ENCODE peak calls at places on chromosomes 4 and X, in six cellular contexts. W is A549, O is HepG2, H is endothelial cell of umbilical vein, S is K562, E is GM12878. M is an unnamed sample.

GRCh38 chr4:17494258-17494657 is 17.6 kb downstream of the QDPR start:
- DNase-seq in W (peak), O (no peak), H (peak), S (peak), E (no peak), M (peak)

GRCh38 chrX:31353095-31353494 is 281.3 kb upstream of the FTHL17 start:
- DNase-seq in W (no peak), O (no peak), H (no peak), S (no peak), E (no peak), M (no peak)

GRCh38 chr4:110840221-110840654 is 217.4 kb upstream of the PITX2 start:
- DNase-seq in W (no peak), O (no peak), H (no peak), S (no peak), E (no peak), M (no peak)

GRCh38 chr4:26916195-26916594 is 55.6 kb downstream of the STIM2 start:
- DNase-seq in W (no peak), O (no peak), H (no peak), S (no peak), E (no peak), M (no peak)

GRCh38 chrX:30643313-30643821 is 9.9 kb upstream of the GK start:
- DNase-seq in W (no peak), O (peak), H (no peak), S (no peak), E (no peak), M (peak)

GRCh38 chr4:31793907-31794306 is 1073.7 kb downstream of the PCDH7 start:
- DNase-seq in W (no peak), O (no peak), H (no peak), S (no peak), E (no peak), M (no peak)

GRCh38 chrX:18617351-18617750 is 54.6 kb downstream of the RS1 start:
- DNase-seq in W (peak), O (peak), H (peak), S (no peak), E (no peak), M (no peak)

GRCh38 chrX:12721042-12721441 is 70.2 kb upstream of the PRPS2 start:
- DNase-seq in W (no peak), O (no peak), H (no peak), S (peak), E (no peak), M (peak)

GRCh38 chr4:65983062-65983461 is 312.8 kb upstream of the EPHA5 start:
- DNase-seq in W (no peak), O (no peak), H (no peak), S (no peak), E (no peak), M (no peak)

GRCh38 chrX:10393899-10394298 is 226.5 kb downstream of the MID1 start:
- DNase-seq in W (peak), O (peak), H (peak), S (no peak), E (no peak), M (no peak)

DNA sequence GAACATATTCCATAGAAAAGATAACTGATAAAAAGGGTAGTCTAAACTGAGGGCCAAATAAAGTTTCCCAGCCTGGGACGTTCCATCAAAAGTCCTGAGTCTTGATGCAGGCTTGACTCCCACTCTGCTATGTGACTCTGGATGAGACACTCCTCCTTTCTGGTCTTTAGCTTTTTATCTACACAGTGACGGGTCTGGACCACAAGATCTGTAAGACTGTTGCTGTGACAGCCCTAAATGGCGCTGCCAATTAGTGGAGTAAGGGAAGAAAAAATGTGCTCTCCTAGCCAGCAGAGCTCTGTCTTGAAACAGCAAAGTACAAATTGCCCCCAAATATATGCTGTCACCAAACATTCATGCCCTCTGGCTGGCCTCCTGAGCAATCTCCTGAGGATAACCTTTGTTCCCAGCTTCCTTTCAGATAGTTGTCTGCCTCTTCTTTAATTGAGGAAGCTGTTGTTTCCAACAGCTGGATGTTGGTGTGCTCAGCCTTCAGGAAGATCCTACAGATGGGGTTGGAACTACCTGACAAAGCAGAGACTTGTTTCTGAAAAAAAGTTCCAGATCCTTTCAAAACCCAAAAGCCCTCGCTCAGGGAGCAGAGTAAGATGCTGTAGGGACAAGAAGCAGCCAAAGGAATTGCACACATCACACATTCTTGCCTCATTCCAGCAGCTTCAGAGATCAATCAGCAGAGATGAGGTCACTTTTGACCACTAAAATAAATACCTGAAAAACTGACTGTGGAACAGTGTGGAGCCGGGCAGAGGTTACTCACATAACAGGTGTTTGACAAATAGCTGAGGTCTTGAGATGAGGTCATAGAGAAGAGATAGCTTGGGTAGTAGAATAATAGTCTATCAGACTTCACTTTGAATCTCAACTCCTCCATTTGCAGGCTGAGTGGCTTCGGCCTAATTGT is 383.4 kb upstream of the FGF13 start:
- DNase-seq in W (no peak), O (no peak), H (no peak), S (no peak), E (no peak), M (no peak)
- TF ChIP-seq CTCF in W (no peak), O (no peak), H (no peak), S (no peak), E (no peak), M (no peak)

DNA sequence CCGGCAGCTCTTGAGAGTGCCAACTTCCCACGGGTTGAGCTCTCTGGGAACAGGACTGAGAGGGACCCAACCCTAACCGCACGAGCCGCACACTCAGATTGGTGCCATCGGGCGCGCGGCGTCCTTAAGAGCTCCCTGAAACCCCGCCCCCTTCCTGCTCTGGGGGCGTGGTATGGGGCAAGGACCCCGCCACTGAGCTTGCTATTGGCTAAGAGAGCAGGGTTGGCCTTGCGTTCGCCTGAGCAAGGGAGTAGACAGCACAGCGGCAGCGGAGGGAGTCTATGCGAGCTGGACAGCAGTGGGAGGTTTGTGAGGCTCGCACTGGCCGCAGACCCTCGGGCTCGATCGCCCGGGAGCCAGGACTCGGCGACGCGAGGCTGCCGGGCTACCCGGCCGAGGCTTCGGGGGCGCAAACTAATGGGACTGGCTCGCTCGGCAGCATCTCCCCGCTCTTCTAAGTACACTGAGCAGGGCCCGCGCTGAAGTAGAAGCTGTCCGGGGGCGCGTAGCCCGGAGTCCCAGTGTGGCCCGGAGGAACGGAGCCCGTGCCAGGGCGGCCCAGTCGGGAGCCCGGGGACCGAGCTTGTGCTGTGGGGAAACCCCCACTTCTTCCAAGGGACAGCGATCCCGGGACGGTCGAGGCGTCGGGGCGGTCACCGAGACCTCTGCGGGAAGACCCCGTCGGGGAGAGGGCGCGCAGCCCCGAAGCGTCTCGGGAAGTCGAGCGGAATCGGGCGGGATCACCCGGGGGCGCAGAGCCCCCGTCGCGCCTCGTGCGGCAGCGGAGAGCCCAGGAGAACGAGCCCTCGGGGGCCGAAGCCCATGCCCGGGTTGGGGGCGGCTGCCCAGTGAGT is at the start of gene EFNB1:
- DNase-seq in W (peak), O (peak), H (peak), S (peak), E (peak), M (peak)
- TF ChIP-seq POLR2A in W (peak), O (peak), H (peak), S (no peak), E (peak), M (peak)

DNA sequence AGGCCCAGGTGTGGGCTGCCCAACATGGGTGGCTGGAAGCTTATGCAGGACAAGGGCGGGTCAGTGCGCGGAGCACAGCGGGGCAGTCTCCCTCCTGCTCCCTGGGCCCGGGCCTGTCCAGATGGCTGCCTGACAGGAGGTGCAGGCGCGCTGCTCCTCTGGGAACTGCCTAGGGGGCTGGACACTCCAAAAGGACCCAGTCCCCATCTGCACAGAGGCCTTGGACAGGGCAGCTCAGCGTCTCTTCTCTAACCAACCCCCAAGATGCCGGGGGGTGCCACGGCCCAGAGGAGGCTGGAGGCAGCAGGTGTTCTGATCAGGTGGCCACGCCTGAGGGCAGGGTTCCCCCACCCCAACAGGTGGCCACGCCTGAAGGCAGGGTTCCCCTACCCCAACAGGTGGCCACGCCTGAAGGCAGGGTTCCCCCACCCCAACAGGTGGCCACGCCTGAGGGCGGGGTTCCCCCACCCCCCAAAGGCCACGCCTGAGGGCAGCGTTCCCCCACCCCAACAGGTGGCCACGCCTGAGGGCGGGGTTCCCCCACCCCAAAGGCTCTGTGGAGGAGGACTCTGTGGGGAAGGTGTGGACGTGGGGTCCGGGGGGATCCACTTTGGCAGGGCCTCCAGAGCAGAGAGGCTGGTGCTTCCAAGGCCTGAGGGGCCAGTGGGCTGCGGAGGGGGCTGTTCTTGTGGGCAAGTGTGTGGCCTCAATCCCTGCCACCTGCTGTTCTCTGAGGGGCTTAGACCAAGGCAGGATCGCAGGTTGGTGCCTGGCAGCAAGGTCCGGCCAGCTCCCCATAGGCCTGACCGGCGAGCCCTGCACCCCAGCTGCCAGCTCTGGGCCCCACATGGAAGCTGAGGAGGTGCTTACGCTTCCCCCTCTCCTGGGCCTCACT is 36.1 kb downstream of the CPLX1 start:
- DNase-seq in W (no peak), O (no peak), H (no peak), S (no peak), E (no peak), M (no peak)
- TF ChIP-seq MYC in W (no peak), O (no peak), H (no peak), S (no peak), E (no peak), M (no peak)

GRCh38 chr4:13876940-13877339 is 249.4 kb upstream of the BOD1L1 start:
- DNase-seq in W (no peak), O (no peak), H (no peak), S (no peak), E (no peak), M (no peak)

GRCh38 chr4:13872145-13872544 is 244.6 kb upstream of the BOD1L1 start:
- DNase-seq in W (no peak), O (no peak), H (no peak), S (no peak), E (no peak), M (no peak)

GRCh38 chr4:13876151-13876550 is 248.6 kb upstream of the BOD1L1 start:
- DNase-seq in W (no peak), O (no peak), H (no peak), S (no peak), E (no peak), M (no peak)

GRCh38 chr4:13875160-13875559 is 247.6 kb upstream of the BOD1L1 start:
- DNase-seq in W (no peak), O (no peak), H (no peak), S (no peak), E (no peak), M (no peak)
- TF ChIP-seq CTCF in W (no peak), O (no peak), H (no peak), S (no peak), E (no peak), M (no peak)

GRCh38 chrX:154487518-154488290 is 1.3 kb upstream of the UBL4A start:
- DNase-seq in W (no peak), O (no peak), H (no peak), S (no peak), E (no peak), M (no peak)

GRCh38 chrX:154490021-154490413 is 412 bp downstream of the SLC10A3 start:
- DNase-seq in W (peak), O (no peak), H (peak), S (peak), E (no peak), M (peak)

GRCh38 chrX:154489182-154489581 is 1.2 kb downstream of the SLC10A3 start:
- DNase-seq in W (no peak), O (no peak), H (no peak), S (no peak), E (no peak), M (no peak)

GRCh38 chrX:154488336-154489075 is 1.9 kb downstream of the SLC10A3 start:
- DNase-seq in W (no peak), O (no peak), H (no peak), S (no peak), E (no peak), M (no peak)

GRCh38 chrX:154490414-154491083 is at the start of gene SLC10A3:
- DNase-seq in W (peak), O (peak), H (peak), S (peak), E (peak), M (peak)
- TF ChIP-seq POLR2A in W (peak), O (no peak), H (peak), S (peak), E (peak), M (peak)

DNA sequence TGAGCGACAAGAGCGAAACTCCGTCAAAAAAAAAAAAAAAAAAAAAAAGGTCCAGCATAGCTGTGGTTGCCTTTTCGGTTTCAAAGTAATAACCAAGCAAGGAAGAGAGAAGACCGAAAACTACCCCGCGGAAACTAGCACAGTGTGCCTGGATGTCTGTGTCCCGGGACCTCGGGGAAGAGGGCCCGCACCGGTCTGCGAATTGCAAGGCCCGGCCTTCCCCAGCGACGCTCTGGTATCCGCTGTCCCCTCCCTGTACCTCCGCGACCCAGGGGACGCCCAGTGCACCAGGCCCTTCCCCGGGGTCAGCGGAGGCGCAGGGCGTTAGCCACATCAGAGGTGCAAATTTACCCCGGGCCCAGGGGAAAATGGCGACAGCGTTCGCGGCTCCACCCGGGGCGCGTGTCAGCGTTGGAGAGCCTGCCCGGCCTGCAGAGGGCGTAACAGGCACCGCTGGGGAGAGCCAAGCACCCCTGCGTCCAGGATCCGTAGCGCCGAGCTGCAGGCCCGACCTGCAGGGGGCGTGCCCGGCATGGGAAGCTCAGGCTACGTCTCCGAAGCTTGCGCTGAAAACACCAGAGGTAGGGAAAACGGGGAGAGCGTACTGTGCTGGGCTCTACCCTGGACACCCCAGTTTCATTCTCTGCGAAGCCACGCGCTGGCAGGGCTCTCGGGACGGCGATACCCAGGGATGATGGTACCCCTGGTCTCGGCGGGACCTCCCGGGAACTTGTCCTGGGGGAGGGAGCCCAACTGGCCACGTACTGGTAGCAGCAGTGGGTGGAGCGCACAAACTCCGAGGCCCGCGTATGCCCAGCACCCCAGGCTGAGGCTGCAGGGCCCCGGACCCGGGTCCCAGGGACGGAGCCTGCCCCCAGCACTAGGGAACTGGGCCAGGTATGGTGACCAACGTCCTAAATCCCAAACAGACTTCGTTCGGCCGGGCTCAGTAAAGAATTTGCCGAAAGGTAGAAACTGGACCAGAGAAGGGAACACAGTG is 16.2 kb downstream of the NKX6-1 start:
- DNase-seq in W (no peak), O (no peak), H (no peak), S (no peak), E (no peak), M (no peak)
- TF ChIP-seq MYC in W (no peak), O (no peak), H (no peak), S (no peak), E (no peak), M (no peak)

DNA sequence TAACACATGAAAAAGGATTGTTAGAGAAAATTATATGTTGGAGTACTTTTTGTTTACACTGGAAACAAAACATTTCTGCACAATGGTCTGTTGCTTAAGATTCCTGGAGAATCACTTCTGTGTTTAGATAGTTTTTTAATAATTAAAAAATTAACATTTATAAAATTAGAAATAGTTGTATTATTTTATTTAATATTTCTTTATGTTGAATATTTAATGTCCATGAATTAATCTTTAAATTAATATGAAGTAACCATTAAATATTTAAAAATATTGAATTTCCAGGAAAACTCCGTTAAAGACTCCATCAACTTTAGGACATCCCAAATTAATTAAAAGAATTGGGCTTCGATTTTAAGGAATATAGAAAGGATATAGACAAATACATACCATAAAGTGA is 797.1 kb upstream of the GALNTL6 start:
- DNase-seq in W (no peak), O (no peak), H (no peak), S (no peak), E (no peak), M (no peak)
- TF ChIP-seq CTCF in W (no peak), O (no peak), H (no peak), S (no peak), E (no peak), M (no peak)

GRCh38 chr4:963276-964225 is 9.8 kb downstream of the DGKQ start:
- DNase-seq in W (no peak), O (no peak), H (no peak), S (no peak), E (no peak), M (no peak)
- TF ChIP-seq POLR2A in W (no peak), O (no peak), H (no peak), S (no peak), E (no peak), M (no peak)

M was measured in NB4.